ENCODE peak calls at places on chromosomes 11 and 22, in nine cellular contexts. P is kidney, Q is fibroblast of mammary gland, Z is psoas muscle, R is GM20000, O is transverse colon, Y is brain microvascular endothelial cell, H is osteocyte, G is A673. L is an unnamed sample.

GRCh38 chr11:112143597-112143996 is 20.3 kb downstream of the IL18 start:
- DNase-seq in O (no peak), Z (no peak), H (no peak), R (no peak), G (no peak), P (no peak), Q (no peak), Y (no peak), L (no peak)

GRCh38 chr11:42827845-42828244 is 484.0 kb upstream of the API5 start:
- DNase-seq in O (no peak), R (no peak), Z (no peak), G (no peak), Q (no peak), Y (no peak), H (no peak), P (no peak), L (no peak)

GRCh38 chr11:122670131-122670530 is 14.6 kb downstream of the UBASH3B start:
- DNase-seq in R (no peak), Z (no peak), H (no peak), P (no peak), O (no peak), Y (no peak), G (no peak), Q (no peak), L (no peak)

GRCh38 chr22:22342697-22343602 is 98.4 kb downstream of the VPREB1 start:
- DNase-seq in P (peak), H (no peak), G (peak), Q (peak), O (peak), Z (no peak), R (peak), Y (no peak), L (no peak)

GRCh38 chr11:124724854-124725718 is 14.7 kb upstream of the NRGN start:
- DNase-seq in Z (no peak), G (peak), O (peak), P (no peak), Q (no peak), R (peak), H (no peak), Y (no peak), L (no peak)

GRCh38 chr11:112837162-112837826 is 123.9 kb upstream of the NCAM1 start:
- DNase-seq in Y (no peak), R (no peak), O (no peak), Q (no peak), Z (no peak), G (no peak), H (no peak), P (no peak), L (no peak)

GRCh38 chr22:36927671-36928070 is 14.2 kb downstream of the CSF2RB start:
- DNase-seq in P (no peak), R (no peak), Y (no peak), G (no peak), O (no peak), H (no peak), Q (no peak), Z (no peak), L (no peak)

GRCh38 chr11:115391598-115391997 is 112.6 kb downstream of the CADM1 start:
- DNase-seq in H (no peak), P (no peak), R (no peak), Y (no peak), Q (no peak), O (no peak), G (no peak), Z (no peak), L (no peak)

GRCh38 chr11:57588038-57588710 is 9.3 kb upstream of the SERPING1 start:
- DNase-seq in G (no peak), Y (no peak), Z (no peak), Q (no peak), P (no peak), O (no peak), H (no peak), R (no peak), L (no peak)

GRCh38 chr22:20015971-20016733 is 471 bp downstream of the ARVCF start:
- DNase-seq in Y (no peak), R (peak), Q (no peak), P (peak), H (no peak), G (no peak), O (peak), Z (peak), L (peak)

GRCh38 chr11:2271077-2271326 is 614 bp upstream of the ASCL2 start:
- DNase-seq in O (peak), R (no peak), P (peak), H (no peak), Y (no peak), Z (peak), G (no peak), Q (no peak), L (no peak)

GRCh38 chr11:77395460-77396175 is 78.3 kb downstream of the PAK1 start:
- DNase-seq in O (no peak), R (no peak), Y (no peak), Q (no peak), Z (no peak), P (no peak), G (no peak), H (no peak), L (no peak)

GRCh38 chr11:93034031-93034430 is 64.6 kb downstream of the MTNR1B start:
- DNase-seq in H (no peak), R (no peak), Y (peak), Z (no peak), Q (peak), P (no peak), G (no peak), O (no peak), L (no peak)

GRCh38 chr11:85914425-85914824 is 59.2 kb downstream of the CCDC83 start:
- DNase-seq in Z (no peak), H (no peak), Q (no peak), G (no peak), R (no peak), O (no peak), P (no peak), Y (no peak), L (no peak)

GRCh38 chr11:6771926-6772898 is at the start of gene OR2AG2:
- DNase-seq in G (no peak), Q (no peak), P (no peak), O (no peak), H (no peak), R (peak), Z (no peak), Y (no peak), L (no peak)

GRCh38 chr11:130165601-130166456 is 6.2 kb downstream of the ST14 start:
- DNase-seq in P (no peak), O (peak), Z (no peak), R (no peak), Q (peak), H (no peak), G (no peak), Y (no peak), L (no peak)

GRCh38 chr11:118010738-118011461 is 24.7 kb downstream of the IL10RA start:
- DNase-seq in P (no peak), Y (no peak), R (peak), Z (peak), Q (no peak), G (no peak), H (peak), O (peak), L (no peak)

GRCh38 chr11:68974421-68975194 is 6.2 kb downstream of the MRGPRD start:
- DNase-seq in R (no peak), Q (peak), O (peak), H (peak), P (peak), G (peak), Y (peak), Z (peak), L (no peak)

GRCh38 chr22:50281957-50282356 is 11.8 kb upstream of the MAPK11 start:
- DNase-seq in O (no peak), P (no peak), Y (no peak), R (no peak), H (no peak), Z (no peak), Q (no peak), G (no peak), L (no peak)
- TF ChIP-seq CTCF in O (no peak), P (no peak), Y (no peak), R (no peak), H (no peak), Z (no peak), Q (no peak), G (no peak), L (no peak)

GRCh38 chr22:43110927-43111623 is 525 bp downstream of the BIK start:
- DNase-seq in P (no peak), Y (no peak), Z (no peak), Q (no peak), O (peak), G (no peak), H (no peak), R (peak), L (no peak)

GRCh38 chr22:43109511-43109910 is 1.0 kb upstream of the BIK start:
- DNase-seq in O (no peak), Y (no peak), Q (no peak), H (no peak), Z (no peak), G (no peak), R (no peak), P (no peak), L (no peak)

GRCh38 chr22:43113516-43114251 is 3.1 kb downstream of the BIK start:
- DNase-seq in Q (no peak), O (peak), P (no peak), Y (no peak), R (no peak), G (peak), H (no peak), Z (no peak), L (no peak)

GRCh38 chr22:43109921-43110443 is 568 bp upstream of the BIK start:
- DNase-seq in Z (no peak), O (no peak), Q (no peak), G (no peak), P (no peak), R (no peak), H (no peak), Y (no peak), L (no peak)

DNA sequence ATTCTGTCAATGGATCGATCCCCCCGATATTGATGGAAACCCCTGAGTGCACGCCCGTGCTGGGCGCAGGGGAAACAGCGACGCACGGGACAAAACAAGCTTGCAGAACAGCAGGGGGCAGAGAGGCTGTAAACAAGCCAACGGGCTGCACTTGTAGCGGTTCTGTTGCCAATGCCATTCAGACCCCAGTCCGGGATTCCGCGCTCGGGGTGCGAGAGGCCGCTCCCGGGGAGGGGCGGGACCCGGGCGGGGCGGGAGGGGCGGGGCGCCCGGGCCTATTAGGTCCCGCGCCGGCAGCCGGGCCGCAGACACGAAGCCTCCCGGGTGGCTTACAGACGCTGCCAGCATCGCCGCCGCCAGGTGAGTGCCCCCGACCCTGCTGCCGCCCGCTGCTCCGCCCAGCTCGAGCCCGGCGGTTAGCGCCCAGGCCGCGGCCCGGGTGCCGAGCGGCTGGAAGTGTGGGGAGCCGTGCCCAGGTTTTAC is at the start of gene BIK:
- DNase-seq in Y (no peak), P (peak), Q (peak), R (peak), G (peak), O (peak), H (no peak), Z (no peak), L (no peak)
- TF ChIP-seq CTCF in Y (peak), P (peak), Q (peak), R (no peak), G (no peak), O (no peak), H (no peak), Z (no peak), L (no peak)

DNA sequence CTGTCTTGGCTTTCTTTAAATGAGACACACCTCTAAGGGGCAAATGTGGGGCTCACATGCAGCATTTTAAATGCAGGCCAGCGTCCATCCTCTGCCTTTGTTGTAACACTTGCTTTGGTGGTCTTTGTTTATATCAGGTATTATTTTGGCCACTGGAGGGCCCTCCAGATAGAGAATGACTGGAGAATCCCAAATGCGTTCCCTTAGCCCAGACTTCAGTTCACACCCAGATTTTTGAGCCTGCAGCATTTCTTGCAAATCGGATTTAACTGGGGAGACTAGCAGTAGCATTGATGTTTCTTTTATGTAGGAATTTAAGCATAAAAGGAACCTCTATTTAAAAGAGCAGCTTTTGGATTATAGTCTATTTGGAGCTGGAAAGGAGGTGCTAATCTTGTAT is 200.2 kb upstream of the SORL1-AS1 start:
- DNase-seq in Z (no peak), Q (peak), H (no peak), P (no peak), O (no peak), G (peak), Y (no peak), R (no peak), L (no peak)
- TF ChIP-seq CTCF in Z (no peak), Q (peak), H (peak), P (no peak), O (peak), G (peak), Y (peak), R (no peak), L (peak)

DNA sequence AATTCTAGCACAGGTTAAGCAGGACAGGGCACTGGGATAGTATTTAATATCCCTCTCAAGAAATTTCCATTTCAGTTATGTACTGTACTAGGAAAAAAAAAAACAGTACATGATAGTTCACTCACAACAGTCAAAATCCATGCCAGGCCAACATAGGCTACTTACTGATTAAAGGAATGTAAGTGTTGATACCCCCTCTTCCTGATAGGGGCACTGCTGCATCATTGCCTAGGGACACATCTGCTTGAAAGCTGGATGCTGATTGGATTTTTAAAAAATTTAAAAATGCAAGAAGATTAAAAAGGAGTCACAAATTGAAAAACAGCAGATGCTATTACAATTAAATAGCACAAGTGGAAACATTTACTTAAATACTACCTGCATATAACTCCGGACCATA is 43.4 kb downstream of the APOL5 start:
- DNase-seq in Y (no peak), O (no peak), Z (no peak), R (no peak), H (no peak), P (no peak), Q (peak), G (peak), L (no peak)
- TF ChIP-seq CTCF in Y (peak), O (no peak), Z (peak), R (no peak), H (peak), P (peak), Q (peak), G (peak), L (no peak)

GRCh38 chr22:17235861-17236260 is 16.6 kb upstream of the ADA2 start:
- DNase-seq in O (no peak), P (peak), Z (no peak), Q (no peak), R (no peak), Y (no peak), H (no peak), G (no peak), L (no peak)
- TF ChIP-seq CTCF in O (no peak), P (no peak), Z (no peak), Q (no peak), R (no peak), Y (no peak), H (no peak), G (no peak), L (no peak)

GRCh38 chr22:30425616-30426394 is at the start of gene MTFP1:
- DNase-seq in G (peak), Z (peak), Y (peak), R (peak), Q (peak), H (peak), O (peak), P (peak), L (peak)
- TF ChIP-seq CTCF in G (no peak), Z (no peak), Y (peak), R (no peak), Q (no peak), H (no peak), O (no peak), P (no peak), L (no peak)

GRCh38 chr11:63280920-63281319 is 37.5 kb upstream of the SLC22A25 start:
- DNase-seq in Z (no peak), O (no peak), G (no peak), Q (no peak), H (no peak), R (no peak), Y (no peak), P (no peak), L (no peak)

GRCh38 chr11:63273685-63274084 is 30.3 kb upstream of the SLC22A25 start:
- DNase-seq in Q (no peak), Z (no peak), Y (no peak), R (no peak), G (no peak), H (no peak), P (no peak), O (no peak), L (no peak)

GRCh38 chr11:63274776-63275175 is 31.4 kb upstream of the SLC22A25 start:
- DNase-seq in R (no peak), Q (no peak), Y (no peak), O (no peak), H (no peak), Z (no peak), P (no peak), G (peak), L (no peak)

GRCh38 chr11:63282579-63282978 is 39.2 kb upstream of the SLC22A25 start:
- DNase-seq in R (no peak), P (no peak), Q (no peak), Y (no peak), O (no peak), H (no peak), Z (no peak), G (no peak), L (no peak)

GRCh38 chr11:63277345-63277943 is 34.0 kb upstream of the SLC22A25 start:
- DNase-seq in O (no peak), Z (no peak), Y (no peak), Q (no peak), P (no peak), H (no peak), G (no peak), R (peak), L (no peak)
- TF ChIP-seq CTCF in O (no peak), Z (no peak), Y (peak), Q (no peak), P (no peak), H (no peak), G (peak), R (no peak), L (no peak)

GRCh38 chr11:13931356-13931755 is 31.2 kb upstream of the SPON1 start:
- DNase-seq in H (no peak), Q (no peak), G (no peak), O (no peak), R (no peak), Y (no peak), Z (no peak), P (no peak), L (no peak)
- TF ChIP-seq CTCF in H (no peak), Q (no peak), G (no peak), O (no peak), R (no peak), Y (no peak), Z (no peak), P (no peak), L (no peak)

DNA sequence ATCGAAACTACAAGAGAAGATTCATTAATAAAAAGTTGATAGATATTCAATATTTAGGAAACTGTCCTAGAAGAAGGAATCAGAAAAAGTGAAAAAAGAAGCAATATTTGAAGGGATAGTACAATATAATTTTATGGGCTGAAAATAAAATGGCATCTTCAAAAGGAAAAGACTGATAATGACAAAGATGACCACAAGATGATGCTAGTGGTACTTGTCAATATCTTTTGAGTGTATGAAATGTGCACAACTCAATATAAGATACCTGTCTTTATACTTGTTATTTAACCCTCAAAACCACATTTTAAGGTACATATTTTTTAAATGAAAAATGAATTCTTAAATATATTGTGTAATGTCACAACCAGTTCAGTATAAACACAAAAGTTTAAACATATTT is 1059.6 kb upstream of the RAG2 start:
- DNase-seq in H (no peak), Q (peak), O (no peak), P (no peak), Y (no peak), Z (no peak), G (peak), R (no peak), L (no peak)
- TF ChIP-seq CTCF in H (peak), Q (peak), O (no peak), P (no peak), Y (peak), Z (no peak), G (peak), R (no peak), L (no peak)

DNA sequence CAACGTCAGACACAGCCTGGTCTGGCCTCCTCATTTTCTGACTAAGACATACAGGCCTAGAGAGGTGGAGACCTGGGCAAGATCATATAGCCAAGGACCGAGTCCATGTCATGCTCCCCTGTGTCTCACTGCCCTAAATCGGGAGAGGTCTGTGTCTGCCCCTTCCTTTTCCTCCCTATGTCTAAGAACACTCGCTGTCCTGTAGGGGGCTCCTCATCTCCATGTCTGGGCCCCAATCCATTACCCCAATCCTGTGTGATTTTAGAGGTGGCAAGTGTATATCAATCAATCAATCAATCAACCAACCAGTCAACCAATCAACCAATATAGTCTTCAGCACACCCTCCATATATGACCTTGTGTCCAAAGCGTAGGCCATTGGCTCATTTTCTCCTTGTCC is 125.7 kb downstream of the KIRREL3 start:
- DNase-seq in R (no peak), H (no peak), G (peak), P (no peak), O (no peak), Y (no peak), Q (no peak), Z (no peak), L (no peak)
- TF ChIP-seq CTCF in R (peak), H (no peak), G (peak), P (no peak), O (no peak), Y (peak), Q (peak), Z (no peak), L (no peak)